ENCODE peak calls at places on chromosomes 13 and 19, in ten cellular contexts. One of them, this sample, is unnamed.

GRCh38 chr13:98103942-98104880 is 38.7 kb upstream of the FARP1 start:
- DNase-seq in brain microvascular endothelial cell: no peak
- DNase-seq in fibroblast of the aortic adventitia: peak
- DNase-seq in MCF 10A: peak
- DNase-seq in BJ: no peak
- DNase-seq in astrocyte of the cerebellum: no peak
- DNase-seq in omental fat pad: no peak
- DNase-seq in AG04450: no peak
- DNase-seq in IMR-90: peak
- DNase-seq in heart right ventricle: no peak
- DNase-seq in this sample: no peak

GRCh38 chr13:99151516-99151915 is 49.1 kb upstream of the UBAC2 start:
- DNase-seq in brain microvascular endothelial cell: peak
- DNase-seq in fibroblast of the aortic adventitia: peak
- DNase-seq in MCF 10A: peak
- DNase-seq in BJ: peak
- DNase-seq in astrocyte of the cerebellum: peak
- DNase-seq in omental fat pad: no peak
- DNase-seq in AG04450: no peak
- DNase-seq in IMR-90: peak
- DNase-seq in heart right ventricle: no peak
- DNase-seq in this sample: no peak

GRCh38 chr13:25625361-25625760 is 253.6 kb downstream of the ATP8A2 start:
- DNase-seq in brain microvascular endothelial cell: no peak
- DNase-seq in fibroblast of the aortic adventitia: no peak
- DNase-seq in MCF 10A: no peak
- DNase-seq in BJ: no peak
- DNase-seq in astrocyte of the cerebellum: no peak
- DNase-seq in omental fat pad: no peak
- DNase-seq in AG04450: no peak
- DNase-seq in IMR-90: no peak
- DNase-seq in heart right ventricle: no peak
- DNase-seq in this sample: no peak

GRCh38 chr19:41328157-41328817 is 18.3 kb downstream of the CCDC97 start:
- DNase-seq in brain microvascular endothelial cell: no peak
- DNase-seq in fibroblast of the aortic adventitia: no peak
- DNase-seq in MCF 10A: no peak
- DNase-seq in BJ: no peak
- DNase-seq in astrocyte of the cerebellum: no peak
- DNase-seq in omental fat pad: no peak
- DNase-seq in AG04450: no peak
- DNase-seq in IMR-90: peak
- DNase-seq in heart right ventricle: no peak
- DNase-seq in this sample: no peak

GRCh38 chr13:113598481-113598880 is 13.9 kb downstream of the TFDP1 start:
- DNase-seq in brain microvascular endothelial cell: no peak
- DNase-seq in fibroblast of the aortic adventitia: no peak
- DNase-seq in MCF 10A: no peak
- DNase-seq in BJ: no peak
- DNase-seq in astrocyte of the cerebellum: no peak
- DNase-seq in omental fat pad: no peak
- DNase-seq in AG04450: no peak
- DNase-seq in IMR-90: no peak
- DNase-seq in heart right ventricle: no peak
- DNase-seq in this sample: no peak

GRCh38 chr13:104847863-104848262 is 1687.6 kb downstream of the EFNB2 start:
- DNase-seq in brain microvascular endothelial cell: no peak
- DNase-seq in fibroblast of the aortic adventitia: no peak
- DNase-seq in MCF 10A: peak
- DNase-seq in BJ: no peak
- DNase-seq in astrocyte of the cerebellum: no peak
- DNase-seq in omental fat pad: no peak
- DNase-seq in AG04450: no peak
- DNase-seq in IMR-90: no peak
- DNase-seq in heart right ventricle: no peak
- DNase-seq in this sample: no peak

GRCh38 chr19:30536975-30537374 is 164.8 kb downstream of the ZNF536 start:
- DNase-seq in brain microvascular endothelial cell: no peak
- DNase-seq in fibroblast of the aortic adventitia: no peak
- DNase-seq in MCF 10A: no peak
- DNase-seq in BJ: no peak
- DNase-seq in astrocyte of the cerebellum: no peak
- DNase-seq in omental fat pad: no peak
- DNase-seq in AG04450: no peak
- DNase-seq in IMR-90: no peak
- DNase-seq in heart right ventricle: no peak
- DNase-seq in this sample: no peak

GRCh38 chr13:76663941-76664340 is 222.3 kb downstream of the KCTD12 start:
- DNase-seq in brain microvascular endothelial cell: no peak
- DNase-seq in fibroblast of the aortic adventitia: peak
- DNase-seq in MCF 10A: peak
- DNase-seq in BJ: no peak
- DNase-seq in astrocyte of the cerebellum: no peak
- DNase-seq in omental fat pad: no peak
- DNase-seq in AG04450: no peak
- DNase-seq in IMR-90: peak
- DNase-seq in heart right ventricle: no peak
- DNase-seq in this sample: no peak

DNA sequence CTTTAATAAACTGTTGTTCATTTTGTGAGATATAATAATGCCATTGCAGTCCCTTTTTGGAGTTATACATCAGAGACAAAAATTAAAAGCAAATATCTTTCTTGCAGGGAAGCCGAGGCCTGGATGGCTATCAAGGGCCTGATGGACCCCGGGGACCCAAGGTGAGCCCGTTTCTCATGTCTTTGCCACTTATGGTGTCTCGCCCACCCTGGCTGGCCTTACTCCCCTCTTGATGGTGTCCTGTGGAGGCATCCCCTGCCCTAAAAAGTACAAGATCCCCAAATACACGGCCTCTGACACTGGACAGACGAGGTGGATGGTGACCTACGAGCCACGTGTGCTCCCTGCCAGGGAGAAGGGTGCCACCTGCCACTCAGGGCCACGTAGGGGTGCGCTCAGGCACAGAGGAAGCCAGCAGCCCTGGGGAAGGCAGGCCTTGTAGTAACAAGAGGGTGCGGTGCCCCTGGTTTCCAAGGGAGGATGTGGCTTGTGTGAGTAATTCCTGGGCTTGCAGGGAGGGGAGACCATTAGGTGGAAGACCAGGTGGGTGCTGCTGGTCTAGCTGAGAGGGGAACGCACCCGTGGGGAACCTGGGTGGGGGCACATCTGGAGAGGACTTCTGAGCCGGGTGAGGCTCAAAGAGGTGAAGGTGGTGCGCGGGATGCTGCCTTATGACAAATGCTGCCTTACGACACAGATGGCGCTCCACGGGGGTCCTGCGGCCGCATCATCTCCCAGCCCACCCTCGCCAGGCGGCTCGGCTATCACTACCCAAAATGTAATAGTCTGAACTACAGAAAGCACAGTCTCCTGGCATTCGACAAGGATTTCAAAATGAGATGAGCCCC is 115.6 kb downstream of the RAB20 start:
- DNase-seq in brain microvascular endothelial cell: no peak
- DNase-seq in fibroblast of the aortic adventitia: no peak
- DNase-seq in MCF 10A: no peak
- DNase-seq in BJ: no peak
- DNase-seq in astrocyte of the cerebellum: no peak
- DNase-seq in omental fat pad: no peak
- DNase-seq in AG04450: no peak
- DNase-seq in IMR-90: peak
- DNase-seq in heart right ventricle: no peak
- DNase-seq in this sample: no peak
- TF ChIP-seq CTCF in brain microvascular endothelial cell: no peak
- TF ChIP-seq CTCF in fibroblast of the aortic adventitia: no peak
- TF ChIP-seq CTCF in MCF 10A: no peak
- TF ChIP-seq CTCF in BJ: no peak
- TF ChIP-seq CTCF in astrocyte of the cerebellum: no peak
- TF ChIP-seq CTCF in omental fat pad: no peak
- TF ChIP-seq CTCF in AG04450: no peak
- TF ChIP-seq CTCF in IMR-90: no peak
- TF ChIP-seq CTCF in heart right ventricle: no peak
- TF ChIP-seq CTCF in this sample: no peak

DNA sequence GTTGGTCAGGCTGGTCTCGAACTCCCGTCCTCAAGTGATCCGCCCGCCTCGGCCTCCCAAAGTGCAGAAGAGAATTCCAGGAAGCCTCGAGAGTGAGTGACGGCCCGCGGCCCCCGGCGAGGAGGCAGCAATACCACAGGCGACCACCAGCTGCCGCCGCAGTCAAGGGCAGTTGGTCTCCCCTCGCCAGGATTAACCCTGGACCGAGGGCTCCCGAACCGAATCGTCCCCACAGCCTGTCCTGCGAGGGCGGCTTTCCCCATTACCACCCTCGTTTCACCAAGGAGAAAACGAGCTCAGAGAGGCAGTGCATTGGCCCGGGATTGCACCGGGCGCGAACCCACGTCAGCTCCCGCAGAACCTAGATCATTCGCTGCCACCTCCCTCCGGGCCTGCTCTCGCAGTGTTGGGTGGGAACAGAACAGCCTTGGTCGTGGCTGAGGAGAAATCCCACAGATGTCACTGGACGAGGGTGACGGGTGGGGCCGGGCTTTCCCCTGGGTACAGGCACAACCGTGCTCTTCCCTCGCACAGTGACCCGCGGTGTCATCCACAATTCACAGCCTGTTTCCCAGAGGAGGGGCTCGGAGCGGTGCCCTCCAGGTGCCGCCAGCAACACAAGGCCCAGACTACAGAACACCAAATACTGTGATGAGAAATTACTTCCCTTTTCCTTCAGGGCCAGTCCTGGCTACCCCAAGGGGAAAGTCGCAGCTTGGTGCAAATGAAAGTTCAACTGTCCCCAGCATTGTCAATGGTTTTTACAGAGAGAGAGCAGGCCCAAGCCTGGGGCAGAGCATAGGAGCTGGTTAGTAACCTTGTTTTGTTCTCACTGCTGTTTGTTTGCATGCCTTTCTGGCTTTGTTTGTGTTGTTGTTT is 24.8 kb downstream of the C2CD4C start:
- DNase-seq in brain microvascular endothelial cell: no peak
- DNase-seq in fibroblast of the aortic adventitia: peak
- DNase-seq in MCF 10A: no peak
- DNase-seq in BJ: no peak
- DNase-seq in astrocyte of the cerebellum: no peak
- DNase-seq in omental fat pad: peak
- DNase-seq in AG04450: no peak
- DNase-seq in IMR-90: no peak
- DNase-seq in heart right ventricle: peak
- DNase-seq in this sample: no peak
- TF ChIP-seq CTCF in brain microvascular endothelial cell: peak
- TF ChIP-seq CTCF in fibroblast of the aortic adventitia: peak
- TF ChIP-seq CTCF in MCF 10A: no peak
- TF ChIP-seq CTCF in BJ: peak
- TF ChIP-seq CTCF in astrocyte of the cerebellum: peak
- TF ChIP-seq CTCF in omental fat pad: no peak
- TF ChIP-seq CTCF in AG04450: peak
- TF ChIP-seq CTCF in IMR-90: peak
- TF ChIP-seq CTCF in heart right ventricle: peak
- TF ChIP-seq CTCF in this sample: peak

GRCh38 chr19:7850975-7851622 is 21.1 kb downstream of the EVI5L start:
- DNase-seq in brain microvascular endothelial cell: no peak
- DNase-seq in fibroblast of the aortic adventitia: no peak
- DNase-seq in MCF 10A: no peak
- DNase-seq in BJ: no peak
- DNase-seq in astrocyte of the cerebellum: no peak
- DNase-seq in omental fat pad: no peak
- DNase-seq in AG04450: no peak
- DNase-seq in IMR-90: no peak
- DNase-seq in heart right ventricle: no peak
- DNase-seq in this sample: no peak

GRCh38 chr19:7848779-7849457 is 18.9 kb downstream of the EVI5L start:
- DNase-seq in brain microvascular endothelial cell: no peak
- DNase-seq in fibroblast of the aortic adventitia: no peak
- DNase-seq in MCF 10A: no peak
- DNase-seq in BJ: no peak
- DNase-seq in astrocyte of the cerebellum: no peak
- DNase-seq in omental fat pad: no peak
- DNase-seq in AG04450: no peak
- DNase-seq in IMR-90: no peak
- DNase-seq in heart right ventricle: no peak
- DNase-seq in this sample: no peak

GRCh38 chr19:7851623-7852500 is 21.8 kb downstream of the EVI5L start:
- DNase-seq in brain microvascular endothelial cell: no peak
- DNase-seq in fibroblast of the aortic adventitia: no peak
- DNase-seq in MCF 10A: no peak
- DNase-seq in BJ: no peak
- DNase-seq in astrocyte of the cerebellum: no peak
- DNase-seq in omental fat pad: no peak
- DNase-seq in AG04450: no peak
- DNase-seq in IMR-90: no peak
- DNase-seq in heart right ventricle: no peak
- DNase-seq in this sample: no peak

GRCh38 chr19:7849631-7850428 is 19.8 kb downstream of the EVI5L start:
- DNase-seq in brain microvascular endothelial cell: no peak
- DNase-seq in fibroblast of the aortic adventitia: no peak
- DNase-seq in MCF 10A: peak
- DNase-seq in BJ: no peak
- DNase-seq in astrocyte of the cerebellum: no peak
- DNase-seq in omental fat pad: no peak
- DNase-seq in AG04450: no peak
- DNase-seq in IMR-90: no peak
- DNase-seq in heart right ventricle: no peak
- DNase-seq in this sample: no peak

DNA sequence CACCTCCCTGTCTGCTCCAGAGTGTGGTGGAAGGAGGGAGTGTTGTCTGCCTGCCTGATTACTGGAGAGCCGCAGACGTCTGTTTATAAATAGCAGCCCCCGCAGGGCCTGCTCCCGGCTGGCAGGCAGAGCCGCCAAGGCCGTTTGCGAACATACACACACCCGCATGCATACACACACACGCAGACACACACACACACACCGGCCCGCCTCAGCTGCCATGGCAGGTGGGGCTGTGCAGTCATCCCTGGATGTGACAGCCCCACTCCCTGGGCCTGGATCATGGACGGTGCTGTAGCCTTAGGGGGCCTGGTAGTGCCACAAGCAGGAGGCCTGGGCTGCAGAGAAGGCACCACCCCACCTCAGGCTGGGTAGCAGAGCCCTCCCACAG is 20.4 kb downstream of the EVI5L start:
- DNase-seq in brain microvascular endothelial cell: no peak
- DNase-seq in fibroblast of the aortic adventitia: no peak
- DNase-seq in MCF 10A: no peak
- DNase-seq in BJ: no peak
- DNase-seq in astrocyte of the cerebellum: no peak
- DNase-seq in omental fat pad: no peak
- DNase-seq in AG04450: no peak
- DNase-seq in IMR-90: peak
- DNase-seq in heart right ventricle: no peak
- DNase-seq in this sample: no peak
- TF ChIP-seq CTCF in brain microvascular endothelial cell: no peak
- TF ChIP-seq CTCF in fibroblast of the aortic adventitia: no peak
- TF ChIP-seq CTCF in MCF 10A: no peak
- TF ChIP-seq CTCF in BJ: no peak
- TF ChIP-seq CTCF in astrocyte of the cerebellum: no peak
- TF ChIP-seq CTCF in omental fat pad: no peak
- TF ChIP-seq CTCF in AG04450: no peak
- TF ChIP-seq CTCF in IMR-90: no peak
- TF ChIP-seq CTCF in heart right ventricle: no peak
- TF ChIP-seq CTCF in this sample: no peak

GRCh38 chr19:1814391-1814790 is 2.3 kb upstream of the ATP8B3 start:
- DNase-seq in brain microvascular endothelial cell: no peak
- DNase-seq in fibroblast of the aortic adventitia: no peak
- DNase-seq in MCF 10A: no peak
- DNase-seq in BJ: no peak
- DNase-seq in astrocyte of the cerebellum: no peak
- DNase-seq in omental fat pad: no peak
- DNase-seq in AG04450: no peak
- DNase-seq in IMR-90: no peak
- DNase-seq in heart right ventricle: no peak
- DNase-seq in this sample: no peak

GRCh38 chr19:1811942-1812425 is at the start of gene ATP8B3:
- DNase-seq in brain microvascular endothelial cell: no peak
- DNase-seq in fibroblast of the aortic adventitia: no peak
- DNase-seq in MCF 10A: no peak
- DNase-seq in BJ: no peak
- DNase-seq in astrocyte of the cerebellum: no peak
- DNase-seq in omental fat pad: no peak
- DNase-seq in AG04450: no peak
- DNase-seq in IMR-90: no peak
- DNase-seq in heart right ventricle: peak
- DNase-seq in this sample: no peak

GRCh38 chr19:1813837-1814217 is 1.8 kb upstream of the ATP8B3 start:
- DNase-seq in brain microvascular endothelial cell: no peak
- DNase-seq in fibroblast of the aortic adventitia: no peak
- DNase-seq in MCF 10A: no peak
- DNase-seq in BJ: no peak
- DNase-seq in astrocyte of the cerebellum: no peak
- DNase-seq in omental fat pad: no peak
- DNase-seq in AG04450: no peak
- DNase-seq in IMR-90: no peak
- DNase-seq in heart right ventricle: no peak
- DNase-seq in this sample: no peak

GRCh38 chr19:1812426-1813196 is 535 bp upstream of the ATP8B3 start:
- DNase-seq in brain microvascular endothelial cell: peak
- DNase-seq in fibroblast of the aortic adventitia: peak
- DNase-seq in MCF 10A: peak
- DNase-seq in BJ: peak
- DNase-seq in astrocyte of the cerebellum: peak
- DNase-seq in omental fat pad: peak
- DNase-seq in AG04450: peak
- DNase-seq in IMR-90: peak
- DNase-seq in heart right ventricle: peak
- DNase-seq in this sample: peak

GRCh38 chr19:1813197-1813836 is 1.2 kb upstream of the ATP8B3 start:
- DNase-seq in brain microvascular endothelial cell: no peak
- DNase-seq in fibroblast of the aortic adventitia: no peak
- DNase-seq in MCF 10A: no peak
- DNase-seq in BJ: no peak
- DNase-seq in astrocyte of the cerebellum: no peak
- DNase-seq in omental fat pad: no peak
- DNase-seq in AG04450: no peak
- DNase-seq in IMR-90: no peak
- DNase-seq in heart right ventricle: no peak
- DNase-seq in this sample: no peak
- TF ChIP-seq CTCF in brain microvascular endothelial cell: no peak
- TF ChIP-seq CTCF in fibroblast of the aortic adventitia: no peak
- TF ChIP-seq CTCF in MCF 10A: no peak
- TF ChIP-seq CTCF in BJ: no peak
- TF ChIP-seq CTCF in astrocyte of the cerebellum: no peak
- TF ChIP-seq CTCF in omental fat pad: no peak
- TF ChIP-seq CTCF in AG04450: no peak
- TF ChIP-seq CTCF in IMR-90: no peak
- TF ChIP-seq CTCF in heart right ventricle: no peak
- TF ChIP-seq CTCF in this sample: no peak

This sample was measured in mesothelial cell of epicardium.